ENCODE peak calls at places on chromosomes 6 and 20, in seven cellular contexts. H is right atrium auricular region, D is tibial nerve, A is brain microvascular endothelial cell, S is upper lobe of right lung, R is heart right ventricle, O is endodermal cell. N is an unnamed sample.

GRCh38 chr6:30461055-30461454 is 28.3 kb upstream of the HLA-E start:
- DNase-seq in H (no peak), D (no peak), A (no peak), S (no peak), R (no peak), O (no peak), N (no peak)

GRCh38 chr6:20207096-20207454 is 5.2 kb downstream of the MBOAT1 start:
- DNase-seq in H (no peak), D (no peak), A (no peak), S (no peak), R (no peak), O (no peak), N (no peak)

GRCh38 chr6:41747256-41748101 is at the start of gene PGC:
- DNase-seq in H (no peak), D (no peak), A (no peak), S (no peak), R (no peak), O (no peak), N (no peak)

GRCh38 chr6:45822269-45822812 is 193.3 kb downstream of the CLIC5 start:
- DNase-seq in H (no peak), D (no peak), A (no peak), S (no peak), R (no peak), O (no peak), N (no peak)

GRCh38 chr20:13458860-13459451 is 179.8 kb downstream of the TASP1 start:
- DNase-seq in H (no peak), D (no peak), A (peak; percentile 32), S (no peak), R (no peak), O (peak; percentile 62), N (no peak)

GRCh38 chr6:20708367-20709124 is 174.3 kb downstream of the CDKAL1 start:
- DNase-seq in H (no peak), D (no peak), A (peak; percentile 14), S (no peak), R (no peak), O (no peak), N (no peak)

GRCh38 chr6:39831701-39832100 is 39.5 kb downstream of the DAAM2 start:
- DNase-seq in H (no peak), D (no peak), A (no peak), S (no peak), R (no peak), O (no peak), N (no peak)

GRCh38 chr20:3919352-3919751 is 30.2 kb downstream of the PANK2 start:
- DNase-seq in H (no peak), D (no peak), A (no peak), S (no peak), R (no peak), O (no peak), N (no peak)

GRCh38 chr6:35139924-35140524 is 1.1 kb downstream of the TCP11 start:
- DNase-seq in H (no peak), D (no peak), A (peak; percentile 57), S (no peak), R (peak; percentile 55), O (peak; percentile 80), N (no peak)

GRCh38 chr6:11538049-11538798 is 675 bp downstream of the TMEM170B start:
- DNase-seq in H (no peak), D (no peak), A (no peak), S (peak; percentile 76), R (peak; percentile 17), O (peak; percentile 76), N (no peak)

GRCh38 chr6:35089935-35090505 is 51.1 kb downstream of the TCP11 start:
- DNase-seq in H (no peak), D (no peak), A (peak; percentile 51), S (peak; percentile 42), R (no peak), O (no peak), N (no peak)

GRCh38 chr6:67639161-67639560 is 995.9 kb upstream of the ADGRB3 start:
- DNase-seq in H (no peak), D (no peak), A (peak; percentile 12), S (no peak), R (no peak), O (no peak), N (no peak)

GRCh38 chr6:42727084-42727601 is 4.7 kb upstream of the PRPH2 start:
- DNase-seq in H (no peak), D (no peak), A (no peak), S (peak; percentile 70), R (peak; percentile 26), O (no peak), N (no peak)

GRCh38 chr6:83637953-83638352 is 70.9 kb downstream of the SNAP91 start:
- DNase-seq in H (no peak), D (no peak), A (no peak), S (no peak), R (no peak), O (peak; percentile 39), N (no peak)

GRCh38 chr6:113067612-113068262 is 720.6 kb downstream of the RFPL4B start:
- DNase-seq in H (no peak), D (no peak), A (no peak), S (no peak), R (no peak), O (no peak), N (no peak)

GRCh38 chr6:35727206-35727934 is 9.5 kb upstream of the ARMC12 start:
- DNase-seq in H (peak; percentile 94), D (peak; percentile 89), A (peak; percentile 54), S (peak; percentile 92), R (peak; percentile 73), O (peak; percentile 89), N (peak; percentile 68)

GRCh38 chr6:34115396-34116314 is 30.2 kb downstream of the GRM4 start:
- DNase-seq in H (no peak), D (no peak), A (no peak), S (no peak), R (peak; percentile 9), O (peak; percentile 89), N (no peak)

DNA sequence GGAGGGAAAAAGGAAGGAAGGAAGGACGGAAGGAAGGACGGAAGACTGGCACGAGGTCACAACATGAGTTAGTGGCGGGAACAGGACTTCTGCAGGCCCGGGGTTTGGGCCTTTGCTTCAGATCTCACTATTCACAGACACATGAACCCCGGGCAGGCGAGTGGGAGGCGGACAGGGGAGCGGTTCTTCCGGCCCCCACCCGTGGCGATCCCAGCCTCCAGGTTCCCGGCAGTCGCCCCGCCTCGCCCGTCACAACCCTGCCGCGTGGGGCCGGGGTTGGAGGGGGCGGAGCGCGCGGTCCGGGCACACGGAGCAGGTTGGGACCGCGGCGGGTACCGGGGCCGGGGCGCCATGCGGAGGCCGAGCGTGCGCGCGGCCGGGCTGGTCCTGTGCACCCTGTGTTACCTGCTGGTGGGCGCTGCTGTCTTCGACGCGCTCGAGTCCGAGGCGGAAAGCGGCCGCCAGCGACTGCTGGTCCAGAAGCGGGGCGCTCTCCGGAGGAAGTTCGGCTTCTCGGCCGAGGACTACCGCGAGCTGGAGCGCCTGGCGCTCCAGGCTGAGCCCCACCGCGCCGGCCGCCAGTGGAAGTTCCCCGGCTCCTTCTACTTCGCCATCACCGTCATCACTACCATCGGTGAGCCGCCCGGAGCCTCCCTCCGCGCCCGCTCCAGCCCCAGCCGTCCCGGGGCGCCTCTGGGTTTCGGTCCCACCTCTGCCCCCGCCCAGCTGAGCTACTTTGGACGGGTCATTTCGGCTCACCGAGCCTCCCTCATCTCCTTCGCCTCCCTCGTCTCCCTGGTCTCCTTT is at the start of gene KCNK15:
- DNase-seq in H (peak; percentile 64), D (no peak), A (no peak), S (peak; percentile 74), R (peak; percentile 32), O (peak; percentile 77), N (no peak)
- TF ChIP-seq CTCF in H (no peak), D (no peak), A (no peak), S (no peak), R (no peak), O (no peak), N (no peak)

GRCh38 chr6:7991992-7992815 is 72.0 kb downstream of the BLOC1S5 start:
- DNase-seq in H (peak; percentile 69), D (no peak), A (peak; percentile 91), S (no peak), R (peak; percentile 18), O (no peak), N (no peak)

GRCh38 chr6:7993399-7993798 is 70.8 kb downstream of the BLOC1S5 start:
- DNase-seq in H (no peak), D (no peak), A (no peak), S (no peak), R (no peak), O (no peak), N (no peak)

GRCh38 chr6:7996538-7997225 is 67.5 kb downstream of the BLOC1S5 start:
- DNase-seq in H (no peak), D (no peak), A (peak; percentile 50), S (no peak), R (peak; percentile 15), O (no peak), N (no peak)

GRCh38 chr6:7991536-7991935 is 72.7 kb downstream of the BLOC1S5 start:
- DNase-seq in H (no peak), D (no peak), A (no peak), S (no peak), R (no peak), O (no peak), N (no peak)

GRCh38 chr6:7993952-7994351 is 70.2 kb downstream of the BLOC1S5 start:
- DNase-seq in H (no peak), D (no peak), A (no peak), S (no peak), R (no peak), O (peak; percentile 58), N (no peak)
- TF ChIP-seq CTCF in H (no peak), D (no peak), A (no peak), S (no peak), R (no peak), O (peak; percentile 67), N (no peak)

GRCh38 chr20:20946122-20946759 is 159.9 kb downstream of the LINC00237 start:
- DNase-seq in H (no peak), D (no peak), A (no peak), S (no peak), R (no peak), O (no peak), N (no peak)

GRCh38 chr20:20938131-20938530 is 168.0 kb downstream of the LINC00237 start:
- DNase-seq in H (no peak), D (no peak), A (no peak), S (no peak), R (no peak), O (no peak), N (no peak)

GRCh38 chr20:20938599-20938998 is 167.6 kb downstream of the LINC00237 start:
- DNase-seq in H (no peak), D (no peak), A (no peak), S (no peak), R (no peak), O (no peak), N (no peak)

GRCh38 chr20:20939006-20939405 is 167.2 kb downstream of the LINC00237 start:
- DNase-seq in H (no peak), D (no peak), A (no peak), S (no peak), R (no peak), O (no peak), N (no peak)

DNA sequence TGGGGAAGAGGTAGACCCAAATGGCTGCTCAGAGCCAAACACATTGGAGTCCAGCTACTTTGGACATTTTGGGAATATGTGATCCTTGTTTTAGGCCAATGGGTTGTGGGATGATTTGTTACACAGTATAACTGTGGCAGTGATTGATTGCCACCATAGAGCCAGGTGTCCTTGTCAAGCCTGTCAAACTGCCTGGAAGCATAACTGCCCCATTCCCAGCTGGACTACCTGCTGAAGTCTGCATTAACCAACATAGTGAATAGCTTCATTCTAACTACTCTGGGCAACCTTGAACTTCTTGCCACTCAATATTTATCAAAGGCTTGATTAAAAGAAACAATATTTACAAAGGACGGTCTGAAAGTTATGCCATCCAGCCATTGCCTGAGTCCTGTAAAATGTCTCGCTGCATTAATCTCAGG is 164.7 kb downstream of the LINC00237 start:
- DNase-seq in H (peak; percentile 18), D (no peak), A (no peak), S (no peak), R (no peak), O (no peak), N (no peak)
- TF ChIP-seq CTCF in H (no peak), D (no peak), A (no peak), S (no peak), R (no peak), O (no peak), N (no peak)

GRCh38 chr6:28134015-28134414 is 7.7 kb upstream of the ZKSCAN8 start:
- DNase-seq in H (no peak), D (no peak), A (peak; percentile 22), S (no peak), R (peak; percentile 16), O (peak; percentile 59), N (no peak)
- TF ChIP-seq CTCF in H (no peak), D (no peak), A (peak; percentile 70), S (peak; percentile 29), R (peak; percentile 25), O (peak; percentile 71), N (no peak)